ENCODE peak calls at places on chromosomes 16 and 17, in seven cellular contexts. N is effector memory CD4-positive, alpha-beta T cell; U is substantia nigra; R is neural progenitor cell; G is prostate gland; M is H1; W is CD4-positive, CD25-positive, alpha-beta regulatory T cell. V is an unnamed sample.

GRCh38 chr17:48671697-48672171 is 45.6 kb upstream of the HOXB9 start:
- DNase-seq in N (peak), M (peak), U (peak), G (peak), W (peak), R (peak), V (peak)

GRCh38 chr17:75601057-75601987 is 13.7 kb downstream of the MYO15B start:
- DNase-seq in M (peak), G (no peak), W (peak), N (peak), U (peak), R (peak), V (peak)

GRCh38 chr17:419073-419735 is 66.6 kb upstream of the RPH3AL start:
- DNase-seq in N (peak), G (no peak), M (no peak), R (no peak), W (peak), U (no peak), V (peak)

GRCh38 chr17:67021196-67021595 is 23.2 kb upstream of the CACNG1 start:
- DNase-seq in U (no peak), M (no peak), N (no peak), W (no peak), R (no peak), G (no peak), V (no peak)

GRCh38 chr16:24568392-24568791 is 29.0 kb downstream of the RBBP6 start:
- DNase-seq in W (no peak), N (no peak), G (no peak), U (no peak), M (no peak), R (no peak), V (no peak)

GRCh38 chr17:69059458-69060205 is 1.1 kb downstream of the ABCA9 start:
- DNase-seq in M (no peak), R (no peak), N (no peak), W (no peak), G (no peak), U (no peak), V (no peak)

GRCh38 chr17:4130715-4131114 is 12.1 kb downstream of the ZZEF1 start:
- DNase-seq in N (no peak), W (no peak), R (no peak), M (no peak), G (no peak), U (peak), V (no peak)

GRCh38 chr16:1071561-1072225 is 854 bp upstream of the SSTR5 start:
- DNase-seq in G (no peak), R (no peak), M (no peak), U (no peak), W (no peak), N (no peak), V (no peak)

GRCh38 chr17:19717411-19717908 is 1.1 kb upstream of the SLC47A2 start:
- DNase-seq in W (no peak), G (no peak), N (no peak), M (no peak), U (no peak), R (no peak), V (no peak)

GRCh38 chr16:55499951-55500350 is 8.9 kb upstream of the LPCAT2 start:
- DNase-seq in G (no peak), W (no peak), R (peak), U (peak), M (no peak), N (no peak), V (peak)

GRCh38 chr17:31492880-31493655 is 101.6 kb downstream of the RAB11FIP4 start:
- DNase-seq in M (no peak), G (no peak), W (no peak), N (peak), R (no peak), U (peak), V (peak)

GRCh38 chr17:15456972-15457722 is 10.3 kb downstream of the CDRT4 start:
- DNase-seq in W (no peak), U (peak), M (no peak), R (no peak), N (no peak), G (no peak), V (no peak)

GRCh38 chr17:67232441-67232840 is 12.6 kb downstream of the HELZ start:
- DNase-seq in W (no peak), N (no peak), U (no peak), R (no peak), M (no peak), G (no peak), V (no peak)

GRCh38 chr17:68383443-68384321 is 73.6 kb downstream of the WIPI1 start:
- DNase-seq in G (no peak), N (no peak), M (no peak), R (no peak), W (no peak), U (no peak), V (no peak)

GRCh38 chr16:3171855-3172593 is 16.0 kb upstream of the OR1F1 start:
- DNase-seq in R (peak), W (no peak), M (no peak), N (no peak), U (no peak), G (no peak), V (peak)

GRCh38 chr17:61597606-61598005 is 6.6 kb upstream of the NACA2 start:
- DNase-seq in R (no peak), N (no peak), G (no peak), U (no peak), W (no peak), M (no peak), V (no peak)

GRCh38 chr16:69890114-69890890 is 60.8 kb upstream of the CLEC18A start:
- DNase-seq in U (peak), N (no peak), W (no peak), M (no peak), R (peak), G (peak), V (no peak)

GRCh38 chr17:50107790-50108414 is 12.8 kb downstream of the PDK2 start:
- DNase-seq in G (no peak), M (no peak), N (no peak), U (no peak), R (no peak), W (no peak), V (no peak)

GRCh38 chr17:66915792-66916191 is 48.7 kb upstream of the CACNG4 start:
- DNase-seq in N (no peak), R (no peak), M (no peak), G (no peak), W (no peak), U (no peak), V (no peak)

GRCh38 chr17:43360376-43360738 is 38.4 kb upstream of the ARL4D start:
- DNase-seq in R (no peak), M (no peak), N (peak), U (no peak), W (peak), G (peak), V (peak)

GRCh38 chr16:56988948-56989945 is at the start of gene NLRC5:
- DNase-seq in W (peak), U (peak), M (no peak), R (peak), N (peak), G (peak), V (peak)

GRCh38 chr16:6081320-6081976 is 983.9 kb upstream of the EEF2KMT start:
- DNase-seq in R (peak), G (no peak), M (peak), W (no peak), N (no peak), U (peak), V (no peak)

GRCh38 chr17:40251576-40251975 is 32.5 kb downstream of the WIPF2 start:
- DNase-seq in N (no peak), M (no peak), G (peak), W (no peak), R (no peak), U (no peak), V (no peak)

GRCh38 chr17:40065041-40065770 is 2.4 kb downstream of the THRA start:
- DNase-seq in M (no peak), N (no peak), U (no peak), W (no peak), G (no peak), R (peak), V (no peak)

GRCh38 chr17:72634621-72635020 is 457.9 kb downstream of the SLC39A11 start:
- DNase-seq in W (no peak), R (no peak), N (no peak), U (no peak), M (no peak), G (peak), V (peak)

GRCh38 chr16:17770104-17770503 is 299.3 kb upstream of the XYLT1 start:
- DNase-seq in N (no peak), R (no peak), U (no peak), M (no peak), W (no peak), G (no peak), V (no peak)

GRCh38 chr17:77396610-77397009 is 255.8 kb downstream of the SEC14L1 start:
- DNase-seq in W (no peak), M (no peak), R (no peak), N (no peak), G (no peak), U (no peak), V (no peak)

GRCh38 chr16:85479972-85480726 is 133.0 kb upstream of the GSE1 start:
- DNase-seq in U (no peak), G (peak), N (no peak), R (peak), M (no peak), W (no peak), V (peak)

GRCh38 chr16:65034915-65035314 is 86.9 kb downstream of the CDH11 start:
- DNase-seq in G (no peak), M (no peak), R (no peak), U (no peak), W (no peak), N (no peak), V (no peak)

GRCh38 chr16:14289692-14290340 is 218.7 kb downstream of the MRTFB start:
- DNase-seq in N (no peak), G (no peak), U (no peak), M (no peak), R (peak), W (no peak), V (peak)

GRCh38 chr16:83903739-83904138 is 4.8 kb downstream of the MLYCD start:
- DNase-seq in U (peak), W (no peak), N (no peak), M (no peak), R (no peak), G (no peak), V (no peak)

GRCh38 chr16:4846503-4846900 is 586 bp downstream of the GLYR1 start:
- DNase-seq in M (no peak), U (peak), G (peak), R (peak), W (peak), N (no peak), V (peak)

GRCh38 chr16:84699712-84700517 is at the start of gene USP10:
- DNase-seq in R (peak), U (peak), M (peak), N (peak), G (peak), W (peak), V (peak)

GRCh38 chr17:348692-349425 is 3.7 kb downstream of the RPH3AL start:
- DNase-seq in N (no peak), R (peak), W (no peak), M (no peak), G (peak), U (no peak), V (no peak)

GRCh38 chr17:31256936-31257335 is 40.1 kb downstream of the OMG start:
- DNase-seq in U (no peak), R (no peak), M (no peak), N (no peak), G (no peak), W (no peak), V (no peak)

GRCh38 chr16:71524566-71525553 is 1.4 kb upstream of the CHST4 start:
- DNase-seq in R (no peak), N (no peak), M (no peak), G (no peak), W (no peak), U (no peak), V (no peak)

GRCh38 chr16:65521685-65522338 is 399.9 kb upstream of the CDH11 start:
- DNase-seq in R (peak), U (no peak), M (no peak), W (no peak), N (no peak), G (no peak), V (no peak)

GRCh38 chr17:48416971-48417370 is 13.0 kb downstream of the SKAP1 start:
- DNase-seq in N (no peak), G (no peak), U (no peak), R (no peak), M (no peak), W (peak), V (no peak)

DNA sequence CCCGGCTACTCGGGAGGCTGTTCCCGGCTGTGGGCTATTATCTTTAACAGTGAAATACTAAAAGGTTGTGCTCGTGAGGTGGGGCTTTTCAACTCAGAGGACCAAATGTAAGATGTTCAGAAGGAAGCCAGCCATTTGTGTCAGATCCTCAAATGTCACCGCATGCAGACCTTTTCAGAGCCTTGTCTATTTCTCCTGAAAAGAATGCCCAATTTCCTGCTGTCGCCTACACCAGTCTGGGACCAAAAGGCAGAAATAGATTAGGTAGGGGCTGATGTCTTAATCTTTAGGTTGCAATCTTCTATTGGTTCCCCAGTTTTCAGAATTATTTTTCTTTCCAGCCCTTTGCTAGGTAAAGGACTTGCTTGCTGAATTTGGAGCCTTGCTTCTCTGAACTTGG is 8.9 kb upstream of the USP31 start:
- DNase-seq in M (no peak), U (no peak), W (no peak), N (no peak), G (no peak), R (no peak), V (no peak)
- H3K27ac ChIP-seq in M (no peak), U (no peak), W (no peak), N (no peak), G (no peak), R (no peak), V (no peak)

GRCh38 chr17:17824119-17824779 is 12.5 kb downstream of the SREBF1 start:
- DNase-seq in M (no peak), W (no peak), G (no peak), R (peak), N (peak), U (peak), V (peak)

GRCh38 chr17:17823433-17824118 is 13.2 kb downstream of the SREBF1 start:
- DNase-seq in U (peak), W (peak), G (peak), M (no peak), N (peak), R (peak), V (peak)

GRCh38 chr17:17826340-17826708 is 10.5 kb downstream of the SREBF1 start:
- DNase-seq in M (no peak), U (no peak), N (no peak), R (no peak), W (no peak), G (no peak), V (no peak)

GRCh38 chr17:17826942-17827785 is 9.6 kb downstream of the SREBF1 start:
- DNase-seq in W (no peak), R (no peak), G (no peak), U (no peak), N (no peak), M (no peak), V (no peak)

DNA sequence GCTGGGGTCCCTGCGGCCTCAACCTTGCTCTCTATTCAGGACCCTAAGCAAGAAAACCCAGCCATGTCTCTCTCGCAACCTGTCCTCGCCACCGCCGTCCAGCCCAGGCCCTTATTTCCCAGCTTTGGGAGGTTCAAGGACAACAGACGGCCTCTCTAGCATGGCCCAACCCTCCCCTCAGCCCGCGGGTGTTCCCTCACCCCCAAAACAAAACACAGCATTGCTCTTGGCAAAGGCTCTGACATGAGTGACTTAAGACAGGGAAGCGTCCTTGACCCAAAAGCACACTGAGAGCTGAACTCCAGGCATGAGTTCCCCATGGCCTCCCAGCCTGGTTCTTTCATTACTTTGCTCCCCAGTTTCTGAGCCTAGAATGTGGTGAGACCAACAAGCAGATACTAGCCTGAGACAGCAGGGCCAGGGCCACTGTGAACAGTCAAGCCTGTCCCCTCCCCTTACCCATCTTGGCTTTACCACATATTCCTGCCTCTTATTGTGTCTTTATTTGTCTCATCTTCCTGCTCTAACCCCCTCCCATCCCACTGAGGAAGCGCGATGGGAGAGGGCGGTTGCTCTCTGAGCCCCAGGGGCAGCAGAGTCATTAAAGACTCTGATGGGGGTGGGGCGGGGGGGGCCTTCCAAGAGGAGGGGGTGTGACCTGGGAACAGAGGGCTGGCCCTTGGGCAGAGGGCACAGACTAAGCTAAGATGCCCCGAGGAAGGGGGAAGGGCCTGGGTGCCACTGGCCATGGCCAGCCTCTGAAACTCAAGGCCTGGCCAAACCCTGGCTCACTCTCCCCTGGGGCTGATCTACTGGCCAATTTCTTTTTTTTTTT is 11.8 kb downstream of the SREBF1 start:
- DNase-seq in W (no peak), R (peak), N (no peak), U (no peak), G (no peak), M (no peak), V (no peak)
- H3K27ac ChIP-seq in W (peak), R (peak), N (peak), U (peak), G (peak), M (peak), V (peak)

DNA sequence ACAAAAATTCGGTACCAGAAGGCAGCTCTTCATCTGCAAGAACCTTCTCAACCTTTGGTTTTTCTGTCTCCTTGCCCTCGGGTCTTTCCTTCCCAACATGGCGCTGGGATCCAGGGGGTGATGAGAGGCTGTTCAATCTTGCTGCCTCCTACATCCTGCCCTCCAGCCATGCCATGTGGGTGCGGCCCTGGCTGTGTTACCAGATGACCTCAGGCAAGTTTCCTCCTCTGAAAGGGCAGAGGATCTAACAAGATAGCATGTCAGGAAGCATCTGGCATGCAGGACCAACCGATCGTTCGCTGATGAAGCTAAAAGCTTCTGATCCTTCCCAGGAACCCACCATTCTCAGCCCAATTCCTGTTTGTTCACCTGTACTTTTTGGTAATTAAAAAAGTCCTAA is 36.8 kb upstream of the BCAR1 start:
- DNase-seq in M (no peak), R (no peak), N (no peak), W (no peak), U (no peak), G (no peak), V (no peak)
- H3K27ac ChIP-seq in M (no peak), R (no peak), N (no peak), W (no peak), U (no peak), G (no peak), V (no peak)

DNA sequence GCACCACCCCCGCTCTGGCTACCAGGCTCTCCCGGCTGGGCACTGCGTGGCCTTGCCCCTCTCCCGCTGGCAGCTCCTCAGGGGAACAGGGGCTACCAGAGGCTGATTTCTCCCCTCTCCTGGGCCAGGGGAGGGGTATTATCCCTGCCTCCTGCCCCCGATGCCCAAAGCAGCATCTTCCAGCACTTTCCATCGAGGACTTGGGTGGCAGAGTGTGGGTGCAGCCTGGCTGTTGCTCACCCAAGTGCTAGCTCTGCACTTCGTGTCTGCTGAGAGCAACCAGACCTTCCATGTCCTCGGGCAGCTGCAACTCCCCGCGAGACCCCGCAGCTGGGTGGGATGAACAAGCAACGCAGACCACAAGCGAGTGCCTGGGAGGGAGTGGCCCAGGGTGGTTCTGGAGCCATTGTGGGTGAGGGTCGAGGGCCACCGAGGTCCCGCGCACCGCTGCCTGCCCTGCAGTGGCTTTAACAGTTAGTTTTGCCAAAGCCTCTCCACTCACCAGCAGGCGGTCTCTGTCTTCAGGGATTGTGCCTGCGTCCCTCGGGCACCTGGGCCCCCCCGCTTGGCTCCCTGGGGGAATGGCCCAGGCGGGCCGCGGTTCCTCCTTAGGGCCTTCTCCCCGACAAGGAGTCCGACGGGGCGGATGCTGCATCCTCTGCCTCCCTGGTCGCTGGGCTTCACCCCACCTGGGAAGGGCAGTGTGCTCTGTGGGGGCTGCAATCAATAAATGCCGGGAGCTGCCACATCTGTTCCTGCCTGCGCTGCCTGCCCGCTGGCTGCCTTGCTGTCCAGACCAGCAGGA is 8.4 kb downstream of the SLC25A10 start:
- DNase-seq in G (no peak), R (no peak), U (no peak), M (no peak), W (no peak), N (no peak), V (no peak)
- H3K27ac ChIP-seq in G (no peak), R (peak), U (no peak), M (no peak), W (no peak), N (no peak), V (no peak)